ENCODE peak calls at places on chromosomes 16 and 17, in nine cellular contexts. One of them, this sample, is unnamed.

GRCh38 chr17:82315703-82316358 is 1.6 kb downstream of the CD7 start:
- DNase-seq in lower leg skin: no peak
- DNase-seq in CD4-positive, alpha-beta memory T cell: peak
- DNase-seq in CD8-positive, alpha-beta memory T cell: peak
- DNase-seq in GM23248: no peak
- DNase-seq in effector memory CD4-positive, alpha-beta T cell: no peak
- DNase-seq in CD8-positive, alpha-beta T cell: peak
- DNase-seq in cardiac fibroblast: no peak
- DNase-seq in CD4-positive, CD25-positive, alpha-beta regulatory T cell: peak
- DNase-seq in this sample: no peak

GRCh38 chr16:67842509-67843342 is 606 bp downstream of the THAP11 start:
- DNase-seq in effector memory CD4-positive, alpha-beta T cell: peak
- DNase-seq in CD4-positive, CD25-positive, alpha-beta regulatory T cell: peak
- DNase-seq in lower leg skin: no peak
- DNase-seq in cardiac fibroblast: peak
- DNase-seq in CD8-positive, alpha-beta T cell: peak
- DNase-seq in CD4-positive, alpha-beta memory T cell: peak
- DNase-seq in CD8-positive, alpha-beta memory T cell: peak
- DNase-seq in GM23248: peak
- DNase-seq in this sample: peak

GRCh38 chr17:78818152-78818846 is 22.3 kb downstream of the USP36 start:
- DNase-seq in cardiac fibroblast: no peak
- DNase-seq in CD4-positive, alpha-beta memory T cell: peak
- DNase-seq in CD8-positive, alpha-beta T cell: no peak
- DNase-seq in effector memory CD4-positive, alpha-beta T cell: no peak
- DNase-seq in CD4-positive, CD25-positive, alpha-beta regulatory T cell: no peak
- DNase-seq in lower leg skin: no peak
- DNase-seq in GM23248: no peak
- DNase-seq in CD8-positive, alpha-beta memory T cell: no peak
- DNase-seq in this sample: no peak

GRCh38 chr16:934178-934577 is 36.6 kb downstream of the LMF1 start:
- DNase-seq in lower leg skin: no peak
- DNase-seq in cardiac fibroblast: no peak
- DNase-seq in GM23248: no peak
- DNase-seq in CD8-positive, alpha-beta memory T cell: no peak
- DNase-seq in CD4-positive, CD25-positive, alpha-beta regulatory T cell: no peak
- DNase-seq in effector memory CD4-positive, alpha-beta T cell: no peak
- DNase-seq in CD4-positive, alpha-beta memory T cell: no peak
- DNase-seq in CD8-positive, alpha-beta T cell: no peak
- DNase-seq in this sample: no peak

GRCh38 chr16:29881050-29881449 is 18.0 kb upstream of the CDIPT start:
- DNase-seq in cardiac fibroblast: no peak
- DNase-seq in CD4-positive, CD25-positive, alpha-beta regulatory T cell: no peak
- DNase-seq in CD8-positive, alpha-beta memory T cell: no peak
- DNase-seq in lower leg skin: no peak
- DNase-seq in CD4-positive, alpha-beta memory T cell: no peak
- DNase-seq in effector memory CD4-positive, alpha-beta T cell: no peak
- DNase-seq in CD8-positive, alpha-beta T cell: no peak
- DNase-seq in GM23248: no peak
- DNase-seq in this sample: no peak

GRCh38 chr16:29779474-29779873 is 1.4 kb downstream of the ZG16 start:
- DNase-seq in cardiac fibroblast: no peak
- DNase-seq in CD8-positive, alpha-beta memory T cell: no peak
- DNase-seq in CD4-positive, alpha-beta memory T cell: no peak
- DNase-seq in CD8-positive, alpha-beta T cell: no peak
- DNase-seq in effector memory CD4-positive, alpha-beta T cell: no peak
- DNase-seq in GM23248: no peak
- DNase-seq in lower leg skin: no peak
- DNase-seq in CD4-positive, CD25-positive, alpha-beta regulatory T cell: no peak
- DNase-seq in this sample: no peak

GRCh38 chr17:48555616-48556533 is 11.0 kb upstream of the HOXB2 start:
- DNase-seq in GM23248: peak
- DNase-seq in CD4-positive, alpha-beta memory T cell: no peak
- DNase-seq in CD8-positive, alpha-beta T cell: no peak
- DNase-seq in effector memory CD4-positive, alpha-beta T cell: no peak
- DNase-seq in lower leg skin: no peak
- DNase-seq in cardiac fibroblast: peak
- DNase-seq in CD4-positive, CD25-positive, alpha-beta regulatory T cell: no peak
- DNase-seq in CD8-positive, alpha-beta memory T cell: no peak
- DNase-seq in this sample: no peak

GRCh38 chr17:41666336-41666680 is 22.4 kb upstream of the EIF1 start:
- DNase-seq in CD8-positive, alpha-beta T cell: peak
- DNase-seq in GM23248: peak
- DNase-seq in CD4-positive, alpha-beta memory T cell: peak
- DNase-seq in cardiac fibroblast: peak
- DNase-seq in lower leg skin: no peak
- DNase-seq in CD4-positive, CD25-positive, alpha-beta regulatory T cell: no peak
- DNase-seq in effector memory CD4-positive, alpha-beta T cell: peak
- DNase-seq in CD8-positive, alpha-beta memory T cell: no peak
- DNase-seq in this sample: peak

GRCh38 chr16:15820837-15821236 is 36.0 kb downstream of the MYH11 start:
- DNase-seq in CD8-positive, alpha-beta memory T cell: no peak
- DNase-seq in effector memory CD4-positive, alpha-beta T cell: no peak
- DNase-seq in cardiac fibroblast: no peak
- DNase-seq in lower leg skin: no peak
- DNase-seq in CD4-positive, CD25-positive, alpha-beta regulatory T cell: no peak
- DNase-seq in GM23248: no peak
- DNase-seq in CD8-positive, alpha-beta T cell: no peak
- DNase-seq in CD4-positive, alpha-beta memory T cell: no peak
- DNase-seq in this sample: no peak

GRCh38 chr16:65229191-65229662 is 107.4 kb upstream of the CDH11 start:
- DNase-seq in CD8-positive, alpha-beta T cell: no peak
- DNase-seq in CD4-positive, alpha-beta memory T cell: no peak
- DNase-seq in CD8-positive, alpha-beta memory T cell: no peak
- DNase-seq in cardiac fibroblast: peak
- DNase-seq in effector memory CD4-positive, alpha-beta T cell: no peak
- DNase-seq in GM23248: peak
- DNase-seq in CD4-positive, CD25-positive, alpha-beta regulatory T cell: no peak
- DNase-seq in lower leg skin: no peak
- DNase-seq in this sample: peak

GRCh38 chr17:49361129-49361901 is 735 bp downstream of the ZNF652 start:
- DNase-seq in cardiac fibroblast: peak
- DNase-seq in CD8-positive, alpha-beta T cell: peak
- DNase-seq in GM23248: peak
- DNase-seq in CD4-positive, alpha-beta memory T cell: peak
- DNase-seq in effector memory CD4-positive, alpha-beta T cell: peak
- DNase-seq in lower leg skin: peak
- DNase-seq in CD8-positive, alpha-beta memory T cell: peak
- DNase-seq in CD4-positive, CD25-positive, alpha-beta regulatory T cell: peak
- DNase-seq in this sample: peak

GRCh38 chr17:68198931-68199836 is 48.7 kb upstream of the AMZ2 start:
- DNase-seq in GM23248: peak
- DNase-seq in CD4-positive, alpha-beta memory T cell: peak
- DNase-seq in lower leg skin: no peak
- DNase-seq in CD8-positive, alpha-beta T cell: peak
- DNase-seq in effector memory CD4-positive, alpha-beta T cell: no peak
- DNase-seq in cardiac fibroblast: peak
- DNase-seq in CD4-positive, CD25-positive, alpha-beta regulatory T cell: peak
- DNase-seq in CD8-positive, alpha-beta memory T cell: peak
- DNase-seq in this sample: no peak

GRCh38 chr17:876272-876671 is 94.1 kb downstream of the MRM3 start:
- DNase-seq in CD8-positive, alpha-beta T cell: peak
- DNase-seq in CD4-positive, CD25-positive, alpha-beta regulatory T cell: peak
- DNase-seq in CD8-positive, alpha-beta memory T cell: peak
- DNase-seq in GM23248: no peak
- DNase-seq in lower leg skin: no peak
- DNase-seq in effector memory CD4-positive, alpha-beta T cell: no peak
- DNase-seq in CD4-positive, alpha-beta memory T cell: peak
- DNase-seq in cardiac fibroblast: no peak
- DNase-seq in this sample: no peak

GRCh38 chr16:3013998-3014690 is 1.4 kb downstream of the CLDN9 start:
- DNase-seq in cardiac fibroblast: no peak
- DNase-seq in lower leg skin: no peak
- DNase-seq in CD8-positive, alpha-beta memory T cell: no peak
- DNase-seq in CD8-positive, alpha-beta T cell: no peak
- DNase-seq in effector memory CD4-positive, alpha-beta T cell: no peak
- DNase-seq in GM23248: no peak
- DNase-seq in CD4-positive, CD25-positive, alpha-beta regulatory T cell: no peak
- DNase-seq in CD4-positive, alpha-beta memory T cell: no peak
- DNase-seq in this sample: no peak

DNA sequence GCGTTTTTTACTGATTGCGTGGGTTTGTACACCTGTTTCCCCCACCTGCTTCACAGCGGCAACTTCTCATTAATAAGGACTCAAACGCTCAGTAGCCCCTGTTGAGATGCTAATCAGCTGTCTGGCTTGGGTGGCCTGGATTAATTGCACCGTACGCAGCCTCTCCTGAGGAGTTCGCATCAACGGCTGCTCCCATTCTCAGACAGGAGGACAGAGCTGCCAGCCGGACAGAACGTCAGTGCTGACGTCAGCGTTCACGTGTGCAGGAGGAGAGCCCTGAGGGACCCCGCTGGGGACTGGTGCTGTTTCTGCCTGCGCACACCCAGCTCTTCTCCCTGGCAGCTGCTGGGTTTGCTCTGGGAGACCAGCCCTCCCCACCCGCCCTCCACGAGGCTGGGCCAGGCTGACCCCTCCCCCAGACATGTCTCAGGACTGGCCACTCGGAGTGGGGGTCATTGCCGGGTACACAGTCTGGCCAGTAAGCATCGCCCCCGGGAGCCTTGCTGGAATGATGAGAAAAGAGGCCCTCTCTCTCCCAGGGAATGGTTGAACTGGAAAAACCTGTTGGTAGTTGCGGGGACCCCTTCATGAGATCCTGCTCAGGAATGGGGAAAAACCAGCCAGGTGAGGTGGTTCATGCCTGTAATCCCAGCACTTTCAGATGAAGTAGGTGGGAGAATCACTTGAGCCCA is 5.7 kb upstream of the BANP start:
- DNase-seq in GM23248: peak
- DNase-seq in lower leg skin: no peak
- DNase-seq in CD4-positive, alpha-beta memory T cell: no peak
- DNase-seq in CD8-positive, alpha-beta memory T cell: peak
- DNase-seq in cardiac fibroblast: peak
- DNase-seq in CD8-positive, alpha-beta T cell: peak
- DNase-seq in effector memory CD4-positive, alpha-beta T cell: no peak
- DNase-seq in CD4-positive, CD25-positive, alpha-beta regulatory T cell: no peak
- DNase-seq in this sample: peak
- H3K4me3 ChIP-seq in GM23248: no peak
- H3K4me3 ChIP-seq in lower leg skin: no peak
- H3K4me3 ChIP-seq in CD4-positive, alpha-beta memory T cell: no peak
- H3K4me3 ChIP-seq in CD8-positive, alpha-beta memory T cell: no peak
- H3K4me3 ChIP-seq in cardiac fibroblast: no peak
- H3K4me3 ChIP-seq in CD8-positive, alpha-beta T cell: peak
- H3K4me3 ChIP-seq in effector memory CD4-positive, alpha-beta T cell: no peak
- H3K4me3 ChIP-seq in CD4-positive, CD25-positive, alpha-beta regulatory T cell: peak
- H3K4me3 ChIP-seq in this sample: peak

DNA sequence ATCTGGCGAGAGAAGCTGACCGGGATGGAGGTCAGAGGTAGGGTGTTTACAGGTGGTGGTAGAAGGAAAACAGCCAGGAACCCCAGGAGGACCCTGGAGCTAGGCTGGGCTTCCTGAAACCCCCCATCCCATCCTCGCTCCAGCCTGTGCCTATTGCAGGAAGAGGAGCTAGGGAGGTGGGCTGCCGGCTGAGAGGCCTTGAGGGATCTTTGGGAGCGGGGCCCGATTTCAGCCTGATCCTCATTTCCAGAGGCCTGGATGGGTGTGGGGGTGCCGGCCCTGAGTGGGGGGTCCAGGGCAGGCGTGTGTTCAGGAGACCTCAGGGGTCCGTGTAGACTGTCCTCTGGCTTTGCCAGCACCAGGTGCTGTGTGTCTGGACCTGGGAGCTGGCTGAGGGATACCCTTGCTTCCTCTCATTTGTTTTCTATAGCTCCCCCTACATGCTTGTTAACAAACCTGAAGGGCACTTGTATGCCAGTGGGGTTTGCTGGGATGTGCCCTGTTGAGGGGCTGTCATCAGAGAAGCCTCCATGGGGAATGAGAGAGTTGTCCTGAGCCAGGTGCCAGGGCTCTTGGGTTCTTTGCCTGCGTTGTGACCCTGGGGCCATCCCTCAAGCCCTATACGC is 18.9 kb upstream of the RAP1GAP2 start:
- DNase-seq in GM23248: no peak
- DNase-seq in CD4-positive, alpha-beta memory T cell: no peak
- DNase-seq in CD4-positive, CD25-positive, alpha-beta regulatory T cell: no peak
- DNase-seq in CD8-positive, alpha-beta memory T cell: no peak
- DNase-seq in effector memory CD4-positive, alpha-beta T cell: no peak
- DNase-seq in CD8-positive, alpha-beta T cell: no peak
- DNase-seq in cardiac fibroblast: no peak
- DNase-seq in lower leg skin: no peak
- DNase-seq in this sample: no peak
- H3K4me3 ChIP-seq in GM23248: no peak
- H3K4me3 ChIP-seq in CD4-positive, alpha-beta memory T cell: no peak
- H3K4me3 ChIP-seq in CD4-positive, CD25-positive, alpha-beta regulatory T cell: no peak
- H3K4me3 ChIP-seq in CD8-positive, alpha-beta memory T cell: no peak
- H3K4me3 ChIP-seq in effector memory CD4-positive, alpha-beta T cell: peak
- H3K4me3 ChIP-seq in CD8-positive, alpha-beta T cell: peak
- H3K4me3 ChIP-seq in cardiac fibroblast: no peak
- H3K4me3 ChIP-seq in lower leg skin: no peak
- H3K4me3 ChIP-seq in this sample: no peak

DNA sequence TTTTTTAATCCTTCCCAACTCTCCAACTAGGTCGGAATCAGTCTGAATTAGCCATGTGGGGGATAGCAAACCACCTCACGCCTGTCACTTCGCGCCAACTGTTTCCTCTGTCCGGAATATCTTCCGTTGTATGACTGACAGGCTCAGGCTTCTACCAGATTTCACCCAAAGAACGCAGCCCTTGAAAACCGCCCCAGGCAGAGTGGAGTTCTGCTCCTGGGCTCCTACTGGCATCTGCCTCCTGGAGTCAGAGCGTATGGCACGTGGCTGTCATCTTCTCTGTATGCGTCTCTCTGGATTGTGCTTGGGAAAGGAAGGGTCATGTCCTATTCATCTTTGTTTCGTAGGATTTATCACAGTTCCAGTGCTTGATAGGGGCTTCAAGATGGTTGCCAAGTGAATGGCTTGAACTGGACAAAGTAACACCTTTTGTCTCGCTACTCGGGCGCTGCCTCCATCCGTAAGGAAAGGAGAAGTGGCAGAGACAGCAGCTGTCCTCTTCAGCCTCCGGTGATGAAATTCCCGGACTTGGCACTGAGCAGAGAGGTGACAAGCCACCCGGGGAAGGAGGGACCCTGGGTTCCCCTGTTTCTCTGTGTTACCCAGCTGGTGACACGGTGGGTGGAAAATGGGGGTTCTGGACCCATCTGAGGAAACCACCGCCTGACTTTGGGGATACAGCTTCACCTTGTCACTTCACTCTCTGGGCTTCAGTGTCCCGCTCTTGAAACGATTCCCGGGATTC is 13.8 kb downstream of the KIAA0513 start:
- DNase-seq in effector memory CD4-positive, alpha-beta T cell: no peak
- DNase-seq in CD4-positive, CD25-positive, alpha-beta regulatory T cell: no peak
- DNase-seq in CD8-positive, alpha-beta T cell: no peak
- DNase-seq in GM23248: no peak
- DNase-seq in CD8-positive, alpha-beta memory T cell: no peak
- DNase-seq in CD4-positive, alpha-beta memory T cell: no peak
- DNase-seq in lower leg skin: no peak
- DNase-seq in cardiac fibroblast: no peak
- DNase-seq in this sample: no peak
- H3K4me3 ChIP-seq in effector memory CD4-positive, alpha-beta T cell: no peak
- H3K4me3 ChIP-seq in CD4-positive, CD25-positive, alpha-beta regulatory T cell: no peak
- H3K4me3 ChIP-seq in CD8-positive, alpha-beta T cell: no peak
- H3K4me3 ChIP-seq in GM23248: no peak
- H3K4me3 ChIP-seq in CD8-positive, alpha-beta memory T cell: no peak
- H3K4me3 ChIP-seq in CD4-positive, alpha-beta memory T cell: no peak
- H3K4me3 ChIP-seq in lower leg skin: no peak
- H3K4me3 ChIP-seq in cardiac fibroblast: no peak
- H3K4me3 ChIP-seq in this sample: no peak

DNA sequence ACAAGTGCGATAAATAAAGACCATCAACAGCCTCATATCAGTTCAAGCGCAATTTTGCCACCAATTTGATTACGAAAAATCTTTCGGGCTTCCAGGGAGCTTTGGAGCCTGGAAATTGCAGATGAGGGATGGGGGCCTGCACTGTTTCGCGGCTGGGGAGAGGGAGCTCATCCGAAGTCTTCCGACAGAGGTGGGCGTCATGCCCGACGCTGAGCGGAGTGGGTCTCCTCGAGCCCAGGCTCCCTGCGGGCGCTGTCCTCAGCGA is 115.9 kb upstream of the SMURF2 start:
- DNase-seq in lower leg skin: no peak
- DNase-seq in effector memory CD4-positive, alpha-beta T cell: no peak
- DNase-seq in GM23248: peak
- DNase-seq in cardiac fibroblast: no peak
- DNase-seq in CD8-positive, alpha-beta memory T cell: no peak
- DNase-seq in CD8-positive, alpha-beta T cell: no peak
- DNase-seq in CD4-positive, CD25-positive, alpha-beta regulatory T cell: no peak
- DNase-seq in CD4-positive, alpha-beta memory T cell: no peak
- DNase-seq in this sample: no peak
- H3K4me3 ChIP-seq in lower leg skin: no peak
- H3K4me3 ChIP-seq in effector memory CD4-positive, alpha-beta T cell: no peak
- H3K4me3 ChIP-seq in GM23248: peak
- H3K4me3 ChIP-seq in cardiac fibroblast: peak
- H3K4me3 ChIP-seq in CD8-positive, alpha-beta memory T cell: no peak
- H3K4me3 ChIP-seq in CD8-positive, alpha-beta T cell: no peak
- H3K4me3 ChIP-seq in CD4-positive, CD25-positive, alpha-beta regulatory T cell: no peak
- H3K4me3 ChIP-seq in CD4-positive, alpha-beta memory T cell: no peak
- H3K4me3 ChIP-seq in this sample: peak